ENCODE peak calls at places on chromosomes 3 and 15, in ten cellular contexts. One of them, this sample, is unnamed.

GRCh38 chr3:121660356-121661171 is at the start of gene HCLS1:
- DNase-seq in WTC11: no peak
- DNase-seq in activated CD4-positive, alpha-beta T cell treated with anti-CD3 and anti-CD28 coated beads, Interleukin-2, amount 10 ng/mL, durations not matched to agents 7 days and 5 days: peak; percentile 84
- DNase-seq in Kasumi-1: peak; percentile 96
- DNase-seq in GM19239: peak; percentile 63
- DNase-seq in LoVo: no peak
- DNase-seq in activated gamma-delta T cell treated with Interleukin-2 at 50 U/mL for 16 hours: peak; percentile 61
- DNase-seq in HFF-Myc: no peak
- DNase-seq in ELR: peak; percentile 41
- DNase-seq in NCI-H2081: no peak
- DNase-seq in this sample: no peak

GRCh38 chr15:80669599-80670273 is 25.4 kb upstream of the ABHD17C start:
- DNase-seq in GM19239: no peak
- DNase-seq in activated CD4-positive, alpha-beta T cell treated with anti-CD3 and anti-CD28 coated beads, Interleukin-2, amount 10 ng/mL, durations not matched to agents 7 days and 5 days: no peak
- DNase-seq in WTC11: no peak
- DNase-seq in ELR: peak; percentile 44
- DNase-seq in HFF-Myc: no peak
- DNase-seq in NCI-H2081: no peak
- DNase-seq in LoVo: no peak
- DNase-seq in activated gamma-delta T cell treated with Interleukin-2 at 50 U/mL for 16 hours: no peak
- DNase-seq in Kasumi-1: no peak
- DNase-seq in this sample: no peak

GRCh38 chr3:159806412-159806811 is 182.2 kb upstream of the IL12A start:
- DNase-seq in Kasumi-1: no peak
- DNase-seq in GM19239: no peak
- DNase-seq in activated gamma-delta T cell treated with Interleukin-2 at 50 U/mL for 16 hours: no peak
- DNase-seq in NCI-H2081: no peak
- DNase-seq in HFF-Myc: no peak
- DNase-seq in ELR: no peak
- DNase-seq in LoVo: no peak
- DNase-seq in activated CD4-positive, alpha-beta T cell treated with anti-CD3 and anti-CD28 coated beads, Interleukin-2, amount 10 ng/mL, durations not matched to agents 7 days and 5 days: no peak
- DNase-seq in WTC11: no peak
- DNase-seq in this sample: no peak

GRCh38 chr3:148319161-148319915 is 378.4 kb upstream of the AGTR1 start:
- DNase-seq in GM19239: peak; percentile 10
- DNase-seq in activated gamma-delta T cell treated with Interleukin-2 at 50 U/mL for 16 hours: no peak
- DNase-seq in activated CD4-positive, alpha-beta T cell treated with anti-CD3 and anti-CD28 coated beads, Interleukin-2, amount 10 ng/mL, durations not matched to agents 7 days and 5 days: no peak
- DNase-seq in WTC11: no peak
- DNase-seq in NCI-H2081: no peak
- DNase-seq in HFF-Myc: peak; percentile 60
- DNase-seq in Kasumi-1: peak; percentile 89
- DNase-seq in LoVo: no peak
- DNase-seq in ELR: peak; percentile 90
- DNase-seq in this sample: no peak

GRCh38 chr15:65083262-65083701 is 6.7 kb downstream of the KBTBD13 start:
- DNase-seq in HFF-Myc: no peak
- DNase-seq in GM19239: no peak
- DNase-seq in NCI-H2081: no peak
- DNase-seq in ELR: peak; percentile 28
- DNase-seq in activated CD4-positive, alpha-beta T cell treated with anti-CD3 and anti-CD28 coated beads, Interleukin-2, amount 10 ng/mL, durations not matched to agents 7 days and 5 days: no peak
- DNase-seq in Kasumi-1: no peak
- DNase-seq in activated gamma-delta T cell treated with Interleukin-2 at 50 U/mL for 16 hours: no peak
- DNase-seq in LoVo: no peak
- DNase-seq in WTC11: peak; percentile 42
- DNase-seq in this sample: peak; percentile 73

GRCh38 chr3:15318661-15319060 is 13.7 kb downstream of the SH3BP5 start:
- DNase-seq in NCI-H2081: no peak
- DNase-seq in LoVo: no peak
- DNase-seq in activated gamma-delta T cell treated with Interleukin-2 at 50 U/mL for 16 hours: no peak
- DNase-seq in Kasumi-1: no peak
- DNase-seq in HFF-Myc: no peak
- DNase-seq in activated CD4-positive, alpha-beta T cell treated with anti-CD3 and anti-CD28 coated beads, Interleukin-2, amount 10 ng/mL, durations not matched to agents 7 days and 5 days: no peak
- DNase-seq in GM19239: no peak
- DNase-seq in ELR: no peak
- DNase-seq in WTC11: no peak
- DNase-seq in this sample: no peak

GRCh38 chr3:1883489-1883888 is 215.2 kb upstream of the CNTN4 start:
- DNase-seq in activated gamma-delta T cell treated with Interleukin-2 at 50 U/mL for 16 hours: no peak
- DNase-seq in HFF-Myc: no peak
- DNase-seq in GM19239: no peak
- DNase-seq in ELR: no peak
- DNase-seq in Kasumi-1: no peak
- DNase-seq in NCI-H2081: peak; percentile 2
- DNase-seq in WTC11: no peak
- DNase-seq in activated CD4-positive, alpha-beta T cell treated with anti-CD3 and anti-CD28 coated beads, Interleukin-2, amount 10 ng/mL, durations not matched to agents 7 days and 5 days: no peak
- DNase-seq in LoVo: no peak
- DNase-seq in this sample: no peak

GRCh38 chr15:58426501-58426900 is 5.3 kb upstream of the LIPC start:
- DNase-seq in WTC11: no peak
- DNase-seq in Kasumi-1: no peak
- DNase-seq in ELR: no peak
- DNase-seq in HFF-Myc: no peak
- DNase-seq in activated CD4-positive, alpha-beta T cell treated with anti-CD3 and anti-CD28 coated beads, Interleukin-2, amount 10 ng/mL, durations not matched to agents 7 days and 5 days: no peak
- DNase-seq in GM19239: no peak
- DNase-seq in activated gamma-delta T cell treated with Interleukin-2 at 50 U/mL for 16 hours: no peak
- DNase-seq in NCI-H2081: no peak
- DNase-seq in LoVo: no peak
- DNase-seq in this sample: no peak

GRCh38 chr3:8421267-8421666 is 80.4 kb upstream of the LMCD1 start:
- DNase-seq in ELR: peak; percentile 28
- DNase-seq in activated CD4-positive, alpha-beta T cell treated with anti-CD3 and anti-CD28 coated beads, Interleukin-2, amount 10 ng/mL, durations not matched to agents 7 days and 5 days: no peak
- DNase-seq in LoVo: no peak
- DNase-seq in WTC11: no peak
- DNase-seq in activated gamma-delta T cell treated with Interleukin-2 at 50 U/mL for 16 hours: no peak
- DNase-seq in GM19239: no peak
- DNase-seq in NCI-H2081: no peak
- DNase-seq in Kasumi-1: peak; percentile 37
- DNase-seq in HFF-Myc: no peak
- DNase-seq in this sample: no peak

GRCh38 chr3:138082085-138082991 is 33.1 kb downstream of the DZIP1L start:
- DNase-seq in HFF-Myc: peak; percentile 83
- DNase-seq in LoVo: peak; percentile 71
- DNase-seq in activated CD4-positive, alpha-beta T cell treated with anti-CD3 and anti-CD28 coated beads, Interleukin-2, amount 10 ng/mL, durations not matched to agents 7 days and 5 days: peak; percentile 48
- DNase-seq in WTC11: no peak
- DNase-seq in activated gamma-delta T cell treated with Interleukin-2 at 50 U/mL for 16 hours: no peak
- DNase-seq in GM19239: no peak
- DNase-seq in Kasumi-1: no peak
- DNase-seq in NCI-H2081: no peak
- DNase-seq in ELR: peak; percentile 84
- DNase-seq in this sample: no peak

GRCh38 chr3:58585994-58586393 is 8.8 kb upstream of the FAM107A start:
- DNase-seq in WTC11: no peak
- DNase-seq in activated gamma-delta T cell treated with Interleukin-2 at 50 U/mL for 16 hours: no peak
- DNase-seq in activated CD4-positive, alpha-beta T cell treated with anti-CD3 and anti-CD28 coated beads, Interleukin-2, amount 10 ng/mL, durations not matched to agents 7 days and 5 days: no peak
- DNase-seq in Kasumi-1: no peak
- DNase-seq in GM19239: no peak
- DNase-seq in ELR: no peak
- DNase-seq in LoVo: no peak
- DNase-seq in NCI-H2081: no peak
- DNase-seq in HFF-Myc: no peak
- DNase-seq in this sample: no peak

GRCh38 chr3:159732172-159733111 is 256.2 kb upstream of the IL12A start:
- DNase-seq in HFF-Myc: no peak
- DNase-seq in activated CD4-positive, alpha-beta T cell treated with anti-CD3 and anti-CD28 coated beads, Interleukin-2, amount 10 ng/mL, durations not matched to agents 7 days and 5 days: no peak
- DNase-seq in ELR: peak; percentile 77
- DNase-seq in LoVo: no peak
- DNase-seq in Kasumi-1: no peak
- DNase-seq in NCI-H2081: no peak
- DNase-seq in WTC11: peak; percentile 57
- DNase-seq in GM19239: no peak
- DNase-seq in activated gamma-delta T cell treated with Interleukin-2 at 50 U/mL for 16 hours: no peak
- DNase-seq in this sample: peak; percentile 51

GRCh38 chr15:25716414-25717102 is 146.6 kb downstream of the ATP10A start:
- DNase-seq in Kasumi-1: no peak
- DNase-seq in activated CD4-positive, alpha-beta T cell treated with anti-CD3 and anti-CD28 coated beads, Interleukin-2, amount 10 ng/mL, durations not matched to agents 7 days and 5 days: no peak
- DNase-seq in ELR: no peak
- DNase-seq in WTC11: no peak
- DNase-seq in activated gamma-delta T cell treated with Interleukin-2 at 50 U/mL for 16 hours: no peak
- DNase-seq in GM19239: no peak
- DNase-seq in LoVo: no peak
- DNase-seq in NCI-H2081: no peak
- DNase-seq in HFF-Myc: no peak
- DNase-seq in this sample: no peak

GRCh38 chr15:58260911-58261267 is 122.7 kb downstream of the AQP9 start:
- DNase-seq in WTC11: no peak
- DNase-seq in LoVo: no peak
- DNase-seq in GM19239: no peak
- DNase-seq in activated CD4-positive, alpha-beta T cell treated with anti-CD3 and anti-CD28 coated beads, Interleukin-2, amount 10 ng/mL, durations not matched to agents 7 days and 5 days: no peak
- DNase-seq in activated gamma-delta T cell treated with Interleukin-2 at 50 U/mL for 16 hours: no peak
- DNase-seq in ELR: peak; percentile 24
- DNase-seq in Kasumi-1: no peak
- DNase-seq in NCI-H2081: no peak
- DNase-seq in HFF-Myc: no peak
- DNase-seq in this sample: no peak

GRCh38 chr3:113844622-113845222 is 6.1 kb downstream of the GRAMD1C start:
- DNase-seq in HFF-Myc: no peak
- DNase-seq in activated CD4-positive, alpha-beta T cell treated with anti-CD3 and anti-CD28 coated beads, Interleukin-2, amount 10 ng/mL, durations not matched to agents 7 days and 5 days: no peak
- DNase-seq in WTC11: no peak
- DNase-seq in activated gamma-delta T cell treated with Interleukin-2 at 50 U/mL for 16 hours: no peak
- DNase-seq in GM19239: no peak
- DNase-seq in ELR: peak; percentile 56
- DNase-seq in Kasumi-1: peak; percentile 86
- DNase-seq in LoVo: peak; percentile 55
- DNase-seq in NCI-H2081: peak; percentile 65
- DNase-seq in this sample: no peak